ENCODE peak calls at places on chromosomes 4 and X, in nine cellular contexts. H is progenitor cell of endocrine pancreas, L is GM13976, A is left ventricle myocardium superior, T is NCI-H510A treated with DMSO at 0.1 percent for 48 hours, R is cardiac muscle cell, C is kidney tubule cell, F is uterus, B is A549. Y is an unnamed sample.

GRCh38 chrX:151538190-151539122 is 25.0 kb upstream of the PASD1 start:
- DNase-seq in H (no peak), L (no peak), A (no peak), T (no peak), R (no peak), C (no peak), F (no peak), B (peak; percentile 6), Y (no peak)

GRCh38 chr4:1502976-1503375 is 96.7 kb upstream of the NKX1-1 start:
- DNase-seq in H (no peak), L (no peak), A (peak; percentile 26), T (no peak), R (no peak), C (no peak), F (peak; percentile 6), B (no peak), Y (no peak)

GRCh38 chr4:75009138-75009537 is 76.2 kb downstream of the PARM1 start:
- DNase-seq in H (no peak), L (no peak), A (no peak), T (no peak), R (no peak), C (no peak), F (no peak), B (no peak), Y (no peak)

GRCh38 chrX:139720136-139720535 is 12.2 kb upstream of the MCF2 start:
- DNase-seq in H (no peak), L (no peak), A (no peak), T (no peak), R (peak; percentile 21), C (peak; percentile 87), F (no peak), B (peak; percentile 34), Y (no peak)

GRCh38 chr4:80471701-80472100 is 136.2 kb downstream of the CFAP299 start:
- DNase-seq in H (peak; percentile 22), L (no peak), A (no peak), T (peak; percentile 59), R (peak; percentile 44), C (peak; percentile 55), F (no peak), B (no peak), Y (peak; percentile 20)

GRCh38 chr4:113113151-113113550 is 63.7 kb downstream of the ANK2 start:
- DNase-seq in H (no peak), L (no peak), A (no peak), T (peak; percentile 27), R (no peak), C (no peak), F (no peak), B (no peak), Y (no peak)

GRCh38 chr4:723706-724105 is 18.1 kb downstream of the PCGF3 start:
- DNase-seq in H (no peak), L (no peak), A (no peak), T (no peak), R (peak; percentile 16), C (no peak), F (no peak), B (no peak), Y (no peak)

GRCh38 chrX:41377624-41378023 is 43.7 kb downstream of the DDX3X start:
- DNase-seq in H (no peak), L (peak; percentile 63), A (no peak), T (no peak), R (no peak), C (no peak), F (no peak), B (no peak), Y (no peak)

GRCh38 chr4:186345184-186345583 is 79.2 kb downstream of the F11 start:
- DNase-seq in H (no peak), L (no peak), A (no peak), T (no peak), R (no peak), C (no peak), F (no peak), B (no peak), Y (no peak)

GRCh38 chr4:139599594-139600374 is 43.8 kb upstream of the SETD7 start:
- DNase-seq in H (no peak), L (no peak), A (no peak), T (peak; percentile 49), R (no peak), C (peak; percentile 59), F (no peak), B (peak; percentile 93), Y (no peak)

GRCh38 chr4:186622788-186623464 is 67.6 kb upstream of the MTNR1A start:
- DNase-seq in H (no peak), L (no peak), A (no peak), T (no peak), R (no peak), C (no peak), F (no peak), B (no peak), Y (no peak)

GRCh38 chrX:154748712-154749339 is 2.1 kb downstream of the GAB3 start:
- DNase-seq in H (no peak), L (peak; percentile 45), A (no peak), T (peak; percentile 44), R (peak; percentile 61), C (peak; percentile 61), F (peak; percentile 46), B (peak; percentile 56), Y (no peak)

GRCh38 chr4:53026233-53026632 is 164.1 kb downstream of the RASL11B start:
- DNase-seq in H (no peak), L (no peak), A (no peak), T (no peak), R (no peak), C (no peak), F (no peak), B (no peak), Y (no peak)

GRCh38 chr4:25860586-25861421 is 2.0 kb downstream of the SEL1L3 start:
- DNase-seq in H (no peak), L (no peak), A (no peak), T (no peak), R (no peak), C (no peak), F (no peak), B (peak; percentile 6), Y (no peak)

GRCh38 chr4:5126857-5127256 is 75.6 kb downstream of the STK32B start:
- DNase-seq in H (no peak), L (no peak), A (no peak), T (no peak), R (no peak), C (no peak), F (no peak), B (no peak), Y (no peak)

GRCh38 chrX:130578906-130579305 is 177.1 kb downstream of the RBMX2 start:
- DNase-seq in H (no peak), L (no peak), A (no peak), T (no peak), R (no peak), C (no peak), F (no peak), B (no peak), Y (no peak)

GRCh38 chrX:13432776-13433605 is 113.1 kb upstream of the ATXN3L start:
- DNase-seq in H (no peak), L (no peak), A (no peak), T (no peak), R (no peak), C (peak; percentile 60), F (peak; percentile 35), B (no peak), Y (no peak)

GRCh38 chr4:38856046-38856445 is 571 bp downstream of the TLR6 start:
- DNase-seq in H (no peak), L (no peak), A (no peak), T (no peak), R (no peak), C (no peak), F (no peak), B (peak; percentile 39), Y (no peak)

GRCh38 chr4:168787801-168788200 is 222.3 kb downstream of the CBR4 start:
- DNase-seq in H (no peak), L (no peak), A (no peak), T (no peak), R (no peak), C (peak; percentile 83), F (no peak), B (peak; percentile 85), Y (no peak)

GRCh38 chr4:15042529-15043167 is 40.4 kb downstream of the CPEB2 start:
- DNase-seq in H (no peak), L (no peak), A (no peak), T (no peak), R (no peak), C (peak; percentile 59), F (no peak), B (no peak), Y (no peak)

GRCh38 chr4:78119698-78120097 is 62.6 kb downstream of the FRAS1 start:
- DNase-seq in H (no peak), L (no peak), A (no peak), T (peak; percentile 3), R (no peak), C (peak; percentile 54), F (no peak), B (no peak), Y (no peak)

GRCh38 chr4:139454111-139454600 is at the start of gene RAB33B:
- DNase-seq in H (no peak), L (no peak), A (no peak), T (no peak), R (no peak), C (no peak), F (no peak), B (no peak), Y (no peak)

GRCh38 chr4:116702949-116703348 is 382.4 kb downstream of the TRAM1L1 start:
- DNase-seq in H (no peak), L (no peak), A (no peak), T (no peak), R (no peak), C (peak; percentile 2), F (no peak), B (peak; percentile 11), Y (no peak)

GRCh38 chrX:136694491-136695087 is 46.6 kb downstream of the CD40LG start:
- DNase-seq in H (no peak), L (peak; percentile 57), A (no peak), T (peak; percentile 22), R (peak; percentile 55), C (peak; percentile 62), F (no peak), B (peak; percentile 51), Y (no peak)

GRCh38 chr4:77075869-77076801 is at the start of gene CCNI:
- DNase-seq in H (peak; percentile 94), L (peak; percentile 91), A (peak; percentile 97), T (peak; percentile 96), R (peak; percentile 98), C (peak; percentile 97), F (peak; percentile 96), B (peak; percentile 96), Y (peak; percentile 97)

GRCh38 chr4:31585503-31585902 is 865.3 kb downstream of the PCDH7 start:
- DNase-seq in H (no peak), L (no peak), A (no peak), T (no peak), R (no peak), C (no peak), F (no peak), B (no peak), Y (no peak)

GRCh38 chrX:75522565-75523411 is at the start of gene ZDHHC15:
- DNase-seq in H (peak; percentile 43), L (no peak), A (peak; percentile 75), T (peak; percentile 53), R (peak; percentile 72), C (peak; percentile 68), F (peak; percentile 53), B (no peak), Y (peak; percentile 79)

GRCh38 chr4:174365018-174365587 is 81.4 kb downstream of the CEP44 start:
- DNase-seq in H (no peak), L (no peak), A (no peak), T (peak; percentile 27), R (peak; percentile 54), C (peak; percentile 39), F (no peak), B (peak; percentile 53), Y (no peak)

GRCh38 chr4:78772526-78773084 is 3.5 kb upstream of the BMP2K start:
- DNase-seq in H (no peak), L (no peak), A (no peak), T (no peak), R (no peak), C (no peak), F (no peak), B (no peak), Y (no peak)

GRCh38 chrX:76253432-76253831 is 80.6 kb downstream of the PBDC1 start:
- DNase-seq in H (no peak), L (peak; percentile 32), A (no peak), T (no peak), R (peak; percentile 43), C (peak; percentile 39), F (peak; percentile 21), B (peak; percentile 53), Y (peak; percentile 25)

GRCh38 chrX:132367984-132368383 is 120.9 kb downstream of the MBNL3 start:
- DNase-seq in H (no peak), L (no peak), A (no peak), T (no peak), R (no peak), C (no peak), F (no peak), B (no peak), Y (no peak)

Y was measured in glutamatergic neuron.